ENCODE peak calls at places on chromosomes 2 and 18, in seven cellular contexts. P is mucosa of descending colon, V is fibroblast of mammary gland, E is pancreas, X is left ventricle myocardium inferior, Z is BJ, L is AG10803. F is an unnamed sample.

GRCh38 chr2:235936493-235936892 is 231.7 kb downstream of the GBX2 start:
- DNase-seq in P (no peak), V (peak), E (no peak), X (no peak), Z (no peak), L (no peak), F (no peak)

GRCh38 chr2:88489181-88489580 is 36.7 kb upstream of the FOXI3 start:
- DNase-seq in P (no peak), V (no peak), E (no peak), X (no peak), Z (no peak), L (no peak), F (no peak)

GRCh38 chr2:235595420-235596010 is 101.7 kb downstream of the AGAP1 start:
- DNase-seq in P (peak), V (peak), E (no peak), X (peak), Z (peak), L (peak), F (no peak)

GRCh38 chr2:104685591-104685990 is 168.3 kb upstream of the POU3F3 start:
- DNase-seq in P (no peak), V (no peak), E (no peak), X (no peak), Z (no peak), L (no peak), F (no peak)

GRCh38 chr2:96771792-96772618 is 11.3 kb downstream of the CNNM4 start:
- DNase-seq in P (peak), V (no peak), E (peak), X (no peak), Z (no peak), L (no peak), F (no peak)

GRCh38 chr2:167144179-167144898 is 256.1 kb downstream of the XIRP2 start:
- DNase-seq in P (no peak), V (peak), E (no peak), X (no peak), Z (no peak), L (peak), F (no peak)

GRCh38 chr2:8197101-8197500 is 484.8 kb upstream of the ID2 start:
- DNase-seq in P (no peak), V (peak), E (no peak), X (no peak), Z (no peak), L (peak), F (no peak)

GRCh38 chr2:74373189-74373588 is 6.9 kb downstream of the DCTN1 start:
- DNase-seq in P (peak), V (peak), E (no peak), X (peak), Z (no peak), L (peak), F (no peak)

GRCh38 chr18:48529796-48530195 is 9.0 kb upstream of the CTIF start:
- DNase-seq in P (no peak), V (peak), E (no peak), X (no peak), Z (no peak), L (peak), F (no peak)

GRCh38 chr2:233416706-233417105 is 62.4 kb downstream of the DGKD start:
- DNase-seq in P (peak), V (no peak), E (no peak), X (no peak), Z (no peak), L (no peak), F (no peak)
- H3K4me3 ChIP-seq in P (no peak), V (no peak), E (no peak), X (no peak), Z (no peak), L (no peak), F (no peak)

DNA sequence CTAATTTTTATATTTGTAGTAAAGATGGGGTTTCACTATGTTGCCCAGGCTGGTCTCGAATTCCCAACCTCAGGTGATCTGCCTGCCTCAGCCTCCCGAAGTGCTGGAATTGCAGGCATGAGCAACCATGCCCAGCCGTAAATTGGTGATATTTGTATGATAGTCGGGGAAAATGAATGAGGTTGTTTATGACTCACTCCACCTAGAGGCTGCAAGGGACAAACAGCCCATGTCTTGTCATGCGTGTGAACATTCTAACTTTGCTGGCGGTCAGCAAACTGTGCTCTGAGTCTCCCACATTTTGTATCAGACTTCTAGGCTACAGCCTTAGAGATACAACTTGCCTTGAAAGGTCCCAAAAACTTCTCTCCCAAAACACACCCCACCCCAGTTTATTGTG is 133.5 kb upstream of the DTNA start:
- DNase-seq in P (no peak), V (no peak), E (no peak), X (no peak), Z (no peak), L (no peak), F (no peak)
- TF ChIP-seq CTCF in P (no peak), V (no peak), E (no peak), X (no peak), Z (no peak), L (no peak), F (no peak)

DNA sequence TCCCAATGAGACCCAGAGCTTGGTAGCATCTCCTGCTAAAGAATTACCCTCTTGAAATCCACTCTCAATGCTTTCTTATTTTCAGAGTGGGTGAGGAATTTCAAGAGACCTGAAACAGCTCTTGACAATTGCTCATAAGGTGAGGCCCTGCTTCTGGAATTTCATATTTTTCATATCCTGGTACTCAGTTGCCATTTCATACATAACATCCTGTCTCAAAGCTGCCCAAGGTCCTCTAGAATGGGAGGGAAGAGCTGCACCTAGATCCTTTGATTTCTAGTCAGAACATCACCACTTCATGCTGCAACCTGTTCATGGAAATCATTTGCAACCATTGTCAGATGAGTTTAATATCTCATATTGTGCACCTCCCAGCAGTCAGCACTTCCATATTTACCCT is 404.8 kb upstream of the GALNT5 start:
- DNase-seq in P (no peak), V (no peak), E (no peak), X (no peak), Z (no peak), L (no peak), F (no peak)
- H3K4me3 ChIP-seq in P (no peak), V (no peak), E (no peak), X (no peak), Z (no peak), L (no peak), F (no peak)

GRCh38 chr2:201661366-201661765 is 18.1 kb upstream of the TMEM237 start:
- DNase-seq in P (no peak), V (no peak), E (no peak), X (no peak), Z (no peak), L (no peak), F (no peak)

GRCh38 chr2:201669865-201670264 is 26.6 kb upstream of the TMEM237 start:
- DNase-seq in P (no peak), V (no peak), E (no peak), X (no peak), Z (no peak), L (no peak), F (no peak)

GRCh38 chr2:201664334-201664733 is 21.0 kb upstream of the TMEM237 start:
- DNase-seq in P (no peak), V (no peak), E (no peak), X (no peak), Z (no peak), L (no peak), F (no peak)

GRCh38 chr2:201668402-201668801 is 25.1 kb upstream of the TMEM237 start:
- DNase-seq in P (no peak), V (no peak), E (no peak), X (no peak), Z (no peak), L (no peak), F (no peak)

DNA sequence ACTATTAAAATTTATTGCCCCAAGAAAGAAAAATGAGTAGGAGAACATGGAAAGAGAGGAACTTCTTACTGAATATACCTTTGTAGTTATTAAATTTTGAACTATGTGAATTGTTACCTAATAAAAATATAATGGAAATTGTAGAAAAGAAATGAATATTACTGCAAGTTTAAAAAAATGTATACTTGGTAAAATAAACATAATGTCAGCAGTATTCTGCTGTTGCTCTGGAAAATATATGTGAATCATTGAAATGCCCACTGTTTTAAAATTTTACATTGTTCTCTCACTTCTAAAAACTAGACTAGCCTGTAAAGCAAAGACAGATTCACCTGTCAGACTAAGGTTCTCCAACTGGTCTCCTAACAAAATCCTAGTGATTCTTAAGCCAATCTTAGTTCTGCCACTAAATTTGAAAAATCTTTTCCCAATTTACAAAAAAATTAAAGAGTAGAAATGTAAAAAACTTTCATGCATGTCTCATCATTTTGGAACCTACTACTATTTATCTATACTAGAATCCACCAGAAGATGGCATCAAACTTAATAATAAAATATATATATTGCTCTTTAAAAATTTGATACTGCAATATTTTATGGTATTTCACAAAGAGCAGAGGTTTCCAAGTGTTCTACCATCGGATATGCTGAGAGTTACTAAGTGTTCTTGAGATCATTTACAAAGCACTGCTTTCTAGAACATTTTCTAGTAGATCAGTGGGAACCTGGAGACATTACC is 22.3 kb upstream of the TMEM237 start:
- DNase-seq in P (no peak), V (no peak), E (no peak), X (no peak), Z (no peak), L (peak), F (no peak)
- TF ChIP-seq CTCF in P (no peak), V (no peak), E (no peak), X (peak), Z (peak), L (peak), F (peak)

GRCh38 chr2:157433335-157433890 is 10.5 kb downstream of the CYTIP start:
- DNase-seq in P (no peak), V (no peak), E (no peak), X (no peak), Z (no peak), L (no peak), F (peak)
- H3K4me3 ChIP-seq in P (no peak), V (no peak), E (no peak), X (no peak), Z (no peak), L (no peak), F (no peak)

GRCh38 chr2:46922606-46923005 is 7.0 kb upstream of the MCFD2 start:
- DNase-seq in P (no peak), V (no peak), E (no peak), X (no peak), Z (no peak), L (no peak), F (no peak)

GRCh38 chr2:46925444-46926351 is 10.1 kb upstream of the MCFD2 start:
- DNase-seq in P (no peak), V (no peak), E (no peak), X (no peak), Z (no peak), L (no peak), F (no peak)

GRCh38 chr2:46923011-46923669 is 7.5 kb upstream of the MCFD2 start:
- DNase-seq in P (no peak), V (peak), E (no peak), X (no peak), Z (no peak), L (no peak), F (no peak)

GRCh38 chr2:46924608-46925007 is 9.0 kb upstream of the MCFD2 start:
- DNase-seq in P (no peak), V (no peak), E (no peak), X (no peak), Z (no peak), L (no peak), F (no peak)

GRCh38 chr2:46924038-46924437 is 8.4 kb upstream of the MCFD2 start:
- DNase-seq in P (no peak), V (no peak), E (no peak), X (no peak), Z (no peak), L (no peak), F (no peak)
- TF ChIP-seq CTCF in P (no peak), V (no peak), E (no peak), X (no peak), Z (no peak), L (no peak), F (no peak)

GRCh38 chr18:26548144-26549102 is at the start of gene KCTD1:
- DNase-seq in P (peak), V (peak), E (peak), X (peak), Z (no peak), L (peak), F (peak)

GRCh38 chr18:26547302-26548143 is 830 bp downstream of the KCTD1 start:
- DNase-seq in P (peak), V (peak), E (peak), X (peak), Z (no peak), L (peak), F (peak)

GRCh38 chr18:26546170-26546874 is 2.0 kb downstream of the KCTD1 start:
- DNase-seq in P (no peak), V (no peak), E (no peak), X (no peak), Z (no peak), L (no peak), F (no peak)

GRCh38 chr18:26545737-26546136 is 2.6 kb downstream of the KCTD1 start:
- DNase-seq in P (no peak), V (no peak), E (no peak), X (no peak), Z (no peak), L (no peak), F (no peak)

GRCh38 chr18:26546875-26547301 is 1.5 kb downstream of the KCTD1 start:
- DNase-seq in P (peak), V (no peak), E (peak), X (no peak), Z (no peak), L (no peak), F (no peak)
- H3K4me3 ChIP-seq in P (no peak), V (no peak), E (peak), X (peak), Z (peak), L (peak), F (peak)

GRCh38 chr2:109312902-109313301 is 183.9 kb downstream of the SH3RF3 start:
- DNase-seq in P (no peak), V (no peak), E (no peak), X (no peak), Z (no peak), L (no peak), F (no peak)
- TF ChIP-seq CTCF in P (no peak), V (no peak), E (no peak), X (no peak), Z (no peak), L (no peak), F (no peak)

F was measured in retinal pigment epithelial cell.